ENCODE peak calls at places on chromosomes 11 and 22, in six cellular contexts. One of them, this sample, is unnamed.

GRCh38 chr11:71304045-71304444 is 51.7 kb upstream of the SHANK2 start:
- DNase-seq in right atrium auricular region: no peak
- DNase-seq in fibroblast of lung: no peak
- DNase-seq in kidney: no peak
- DNase-seq in sigmoid colon: no peak
- DNase-seq in AG10803: no peak
- DNase-seq in this sample: no peak

GRCh38 chr11:112485280-112485679 is 224.6 kb upstream of the PLET1 start:
- DNase-seq in right atrium auricular region: no peak
- DNase-seq in fibroblast of lung: no peak
- DNase-seq in kidney: no peak
- DNase-seq in sigmoid colon: no peak
- DNase-seq in AG10803: no peak
- DNase-seq in this sample: no peak

GRCh38 chr11:106457727-106458126 is 380.3 kb downstream of the AASDHPPT start:
- DNase-seq in right atrium auricular region: no peak
- DNase-seq in fibroblast of lung: peak
- DNase-seq in kidney: no peak
- DNase-seq in sigmoid colon: no peak
- DNase-seq in AG10803: peak
- DNase-seq in this sample: peak

GRCh38 chr11:416757-417621 is 2.2 kb upstream of the SIGIRR start:
- DNase-seq in right atrium auricular region: no peak
- DNase-seq in fibroblast of lung: no peak
- DNase-seq in kidney: peak
- DNase-seq in sigmoid colon: no peak
- DNase-seq in AG10803: peak
- DNase-seq in this sample: peak

GRCh38 chr11:72155751-72156150 is 20.2 kb downstream of the FOLR3 start:
- DNase-seq in right atrium auricular region: no peak
- DNase-seq in fibroblast of lung: no peak
- DNase-seq in kidney: no peak
- DNase-seq in sigmoid colon: no peak
- DNase-seq in AG10803: no peak
- DNase-seq in this sample: no peak

GRCh38 chr11:5689551-5689983 is at the start of gene TRIM22:
- DNase-seq in right atrium auricular region: no peak
- DNase-seq in fibroblast of lung: peak
- DNase-seq in kidney: peak
- DNase-seq in sigmoid colon: no peak
- DNase-seq in AG10803: peak
- DNase-seq in this sample: peak

GRCh38 chr11:119148855-119149370 is at the start of gene ABCG4:
- DNase-seq in right atrium auricular region: no peak
- DNase-seq in fibroblast of lung: no peak
- DNase-seq in kidney: peak
- DNase-seq in sigmoid colon: no peak
- DNase-seq in AG10803: no peak
- DNase-seq in this sample: no peak

GRCh38 chr22:36369004-36369921 is 18.5 kb downstream of the MYH9 start:
- DNase-seq in right atrium auricular region: no peak
- DNase-seq in fibroblast of lung: no peak
- DNase-seq in kidney: no peak
- DNase-seq in sigmoid colon: no peak
- DNase-seq in AG10803: no peak
- DNase-seq in this sample: no peak

GRCh38 chr22:35572552-35572951 is 31.9 kb downstream of the RASD2 start:
- DNase-seq in right atrium auricular region: no peak
- DNase-seq in fibroblast of lung: no peak
- DNase-seq in kidney: no peak
- DNase-seq in sigmoid colon: no peak
- DNase-seq in AG10803: no peak
- DNase-seq in this sample: no peak

GRCh38 chr11:128323381-128323780 is 264.0 kb downstream of the ETS1 start:
- DNase-seq in right atrium auricular region: no peak
- DNase-seq in fibroblast of lung: peak
- DNase-seq in kidney: no peak
- DNase-seq in sigmoid colon: no peak
- DNase-seq in AG10803: peak
- DNase-seq in this sample: peak
- TF ChIP-seq CTCF in right atrium auricular region: no peak
- TF ChIP-seq CTCF in fibroblast of lung: peak
- TF ChIP-seq CTCF in kidney: peak
- TF ChIP-seq CTCF in sigmoid colon: no peak
- TF ChIP-seq CTCF in AG10803: peak
- TF ChIP-seq CTCF in this sample: peak

DNA sequence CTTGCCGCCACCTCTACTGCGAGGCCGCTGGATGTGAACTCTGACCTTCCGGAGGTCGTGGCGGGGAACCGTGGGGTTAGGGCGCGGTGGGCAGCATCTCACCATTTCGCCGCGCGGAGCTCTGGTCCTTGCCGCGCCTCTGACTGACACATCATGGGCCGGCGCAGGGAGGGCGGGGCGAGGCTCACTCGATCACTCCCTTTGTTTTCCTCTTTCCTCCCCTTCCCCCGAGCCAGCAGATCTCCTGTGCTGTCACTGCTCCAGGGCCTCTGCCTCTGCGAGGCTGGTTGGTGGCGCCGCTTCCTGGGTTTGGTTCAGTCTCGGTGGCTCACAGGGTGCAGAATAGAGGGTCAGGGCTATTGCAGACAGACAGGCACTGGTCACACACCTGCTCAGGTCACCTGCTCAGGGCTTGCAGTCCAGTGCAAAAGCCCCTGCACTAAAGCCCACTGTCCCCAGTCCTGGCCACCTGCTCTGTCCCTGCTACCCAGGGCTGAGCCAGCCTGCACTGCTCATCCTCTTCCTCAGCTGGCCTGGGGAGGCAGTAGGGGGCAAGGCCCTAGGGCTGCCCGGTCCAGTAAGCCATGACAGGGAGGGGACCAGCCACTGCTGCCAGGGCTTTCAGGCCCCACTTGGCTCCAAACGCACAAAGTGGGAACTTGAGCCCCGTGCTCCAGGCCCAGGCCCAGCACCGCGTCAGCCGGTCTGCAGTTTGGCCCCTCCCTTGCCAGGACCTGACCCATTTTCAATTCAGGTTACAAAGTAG is 36.2 kb downstream of the PISD start:
- DNase-seq in right atrium auricular region: no peak
- DNase-seq in fibroblast of lung: no peak
- DNase-seq in kidney: no peak
- DNase-seq in sigmoid colon: peak
- DNase-seq in AG10803: no peak
- DNase-seq in this sample: peak
- H3K4me3 ChIP-seq in right atrium auricular region: no peak
- H3K4me3 ChIP-seq in fibroblast of lung: no peak
- H3K4me3 ChIP-seq in kidney: no peak
- H3K4me3 ChIP-seq in sigmoid colon: peak
- H3K4me3 ChIP-seq in AG10803: no peak
- H3K4me3 ChIP-seq in this sample: peak

DNA sequence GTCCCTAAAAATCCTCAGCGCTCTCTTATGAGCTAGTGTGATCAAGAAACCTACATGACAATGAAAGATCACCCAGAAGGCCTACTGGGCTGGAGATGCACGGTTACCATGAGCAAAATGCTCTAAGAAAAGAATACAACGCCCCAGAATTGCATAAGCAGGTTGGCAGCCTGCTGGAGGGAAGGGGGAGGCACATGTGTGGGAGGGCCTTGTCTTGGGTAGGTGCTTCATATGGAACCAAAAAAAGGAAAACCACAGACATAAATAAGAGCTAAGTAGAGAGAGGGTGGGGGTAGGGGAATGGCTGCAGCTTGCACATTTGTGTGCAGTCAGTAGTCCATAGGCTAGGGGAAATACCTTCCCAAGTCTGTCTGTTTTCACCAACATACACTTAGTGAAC is 2.8 kb downstream of the SIAE start:
- DNase-seq in right atrium auricular region: no peak
- DNase-seq in fibroblast of lung: peak
- DNase-seq in kidney: no peak
- DNase-seq in sigmoid colon: no peak
- DNase-seq in AG10803: peak
- DNase-seq in this sample: peak
- TF ChIP-seq CTCF in right atrium auricular region: no peak
- TF ChIP-seq CTCF in fibroblast of lung: no peak
- TF ChIP-seq CTCF in kidney: no peak
- TF ChIP-seq CTCF in sigmoid colon: no peak
- TF ChIP-seq CTCF in AG10803: no peak
- TF ChIP-seq CTCF in this sample: no peak

GRCh38 chr11:14623036-14623435 is 20.6 kb upstream of the PDE3B start:
- DNase-seq in right atrium auricular region: no peak
- DNase-seq in fibroblast of lung: no peak
- DNase-seq in kidney: no peak
- DNase-seq in sigmoid colon: no peak
- DNase-seq in AG10803: no peak
- DNase-seq in this sample: no peak

GRCh38 chr11:14620027-14620511 is 23.5 kb upstream of the PDE3B start:
- DNase-seq in right atrium auricular region: no peak
- DNase-seq in fibroblast of lung: peak
- DNase-seq in kidney: no peak
- DNase-seq in sigmoid colon: peak
- DNase-seq in AG10803: no peak
- DNase-seq in this sample: peak

GRCh38 chr11:14626650-14627049 is 17.0 kb upstream of the PDE3B start:
- DNase-seq in right atrium auricular region: no peak
- DNase-seq in fibroblast of lung: no peak
- DNase-seq in kidney: no peak
- DNase-seq in sigmoid colon: no peak
- DNase-seq in AG10803: no peak
- DNase-seq in this sample: no peak

GRCh38 chr11:14622241-14622954 is 21.2 kb upstream of the PDE3B start:
- DNase-seq in right atrium auricular region: no peak
- DNase-seq in fibroblast of lung: peak
- DNase-seq in kidney: no peak
- DNase-seq in sigmoid colon: no peak
- DNase-seq in AG10803: no peak
- DNase-seq in this sample: no peak

GRCh38 chr11:14625804-14626203 is 17.8 kb upstream of the PDE3B start:
- DNase-seq in right atrium auricular region: no peak
- DNase-seq in fibroblast of lung: no peak
- DNase-seq in kidney: no peak
- DNase-seq in sigmoid colon: no peak
- DNase-seq in AG10803: no peak
- DNase-seq in this sample: no peak
- H3K4me3 ChIP-seq in right atrium auricular region: no peak
- H3K4me3 ChIP-seq in fibroblast of lung: no peak
- H3K4me3 ChIP-seq in kidney: no peak
- H3K4me3 ChIP-seq in sigmoid colon: no peak
- H3K4me3 ChIP-seq in AG10803: no peak
- H3K4me3 ChIP-seq in this sample: no peak

GRCh38 chr11:84794663-84795443 is 832.3 kb downstream of the DLG2 start:
- DNase-seq in right atrium auricular region: no peak
- DNase-seq in fibroblast of lung: no peak
- DNase-seq in kidney: peak
- DNase-seq in sigmoid colon: no peak
- DNase-seq in AG10803: no peak
- DNase-seq in this sample: no peak

GRCh38 chr11:84804026-84804425 is 823.1 kb downstream of the DLG2 start:
- DNase-seq in right atrium auricular region: no peak
- DNase-seq in fibroblast of lung: no peak
- DNase-seq in kidney: no peak
- DNase-seq in sigmoid colon: no peak
- DNase-seq in AG10803: no peak
- DNase-seq in this sample: no peak

GRCh38 chr11:84795698-84796097 is 831.4 kb downstream of the DLG2 start:
- DNase-seq in right atrium auricular region: no peak
- DNase-seq in fibroblast of lung: no peak
- DNase-seq in kidney: peak
- DNase-seq in sigmoid colon: no peak
- DNase-seq in AG10803: no peak
- DNase-seq in this sample: no peak

GRCh38 chr11:84806354-84806753 is 820.8 kb downstream of the DLG2 start:
- DNase-seq in right atrium auricular region: no peak
- DNase-seq in fibroblast of lung: no peak
- DNase-seq in kidney: no peak
- DNase-seq in sigmoid colon: no peak
- DNase-seq in AG10803: no peak
- DNase-seq in this sample: no peak

GRCh38 chr11:84800755-84801346 is 826.3 kb downstream of the DLG2 start:
- DNase-seq in right atrium auricular region: no peak
- DNase-seq in fibroblast of lung: peak
- DNase-seq in kidney: no peak
- DNase-seq in sigmoid colon: no peak
- DNase-seq in AG10803: peak
- DNase-seq in this sample: peak
- TF ChIP-seq CTCF in right atrium auricular region: peak
- TF ChIP-seq CTCF in fibroblast of lung: peak
- TF ChIP-seq CTCF in kidney: no peak
- TF ChIP-seq CTCF in sigmoid colon: no peak
- TF ChIP-seq CTCF in AG10803: peak
- TF ChIP-seq CTCF in this sample: peak

DNA sequence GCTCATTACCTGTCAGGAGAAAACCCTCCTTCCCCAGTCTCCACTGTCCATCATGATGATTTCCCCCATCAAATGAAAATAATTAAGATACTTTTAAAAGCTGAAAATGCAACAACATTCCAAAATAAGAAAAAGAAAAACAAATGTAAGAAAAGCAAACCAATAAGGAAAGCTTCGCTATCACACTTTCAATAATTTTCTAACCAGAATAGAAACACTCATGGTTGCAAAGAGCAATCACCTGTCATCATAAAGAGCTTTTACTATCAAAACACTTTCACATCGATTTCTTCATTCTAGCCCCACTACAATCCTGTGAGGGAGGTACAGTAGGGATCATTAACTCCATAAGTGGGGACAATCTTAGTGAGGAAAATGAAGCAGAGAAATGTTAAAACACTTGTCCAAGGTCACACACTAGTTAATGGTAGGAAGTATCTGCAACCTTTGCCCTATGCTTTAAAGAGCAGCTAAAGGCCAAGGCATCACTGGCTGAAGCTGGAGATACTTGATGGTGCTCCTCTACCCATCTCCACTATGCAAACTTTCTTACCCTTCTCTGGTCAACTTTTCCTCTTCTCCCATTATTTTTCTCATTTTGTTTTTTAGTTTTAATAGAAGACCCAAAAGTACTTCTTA is 2.6 kb downstream of the RBM4B start:
- DNase-seq in right atrium auricular region: no peak
- DNase-seq in fibroblast of lung: no peak
- DNase-seq in kidney: no peak
- DNase-seq in sigmoid colon: no peak
- DNase-seq in AG10803: no peak
- DNase-seq in this sample: no peak
- H3K4me3 ChIP-seq in right atrium auricular region: no peak
- H3K4me3 ChIP-seq in fibroblast of lung: no peak
- H3K4me3 ChIP-seq in kidney: no peak
- H3K4me3 ChIP-seq in sigmoid colon: no peak
- H3K4me3 ChIP-seq in AG10803: no peak
- H3K4me3 ChIP-seq in this sample: no peak

DNA sequence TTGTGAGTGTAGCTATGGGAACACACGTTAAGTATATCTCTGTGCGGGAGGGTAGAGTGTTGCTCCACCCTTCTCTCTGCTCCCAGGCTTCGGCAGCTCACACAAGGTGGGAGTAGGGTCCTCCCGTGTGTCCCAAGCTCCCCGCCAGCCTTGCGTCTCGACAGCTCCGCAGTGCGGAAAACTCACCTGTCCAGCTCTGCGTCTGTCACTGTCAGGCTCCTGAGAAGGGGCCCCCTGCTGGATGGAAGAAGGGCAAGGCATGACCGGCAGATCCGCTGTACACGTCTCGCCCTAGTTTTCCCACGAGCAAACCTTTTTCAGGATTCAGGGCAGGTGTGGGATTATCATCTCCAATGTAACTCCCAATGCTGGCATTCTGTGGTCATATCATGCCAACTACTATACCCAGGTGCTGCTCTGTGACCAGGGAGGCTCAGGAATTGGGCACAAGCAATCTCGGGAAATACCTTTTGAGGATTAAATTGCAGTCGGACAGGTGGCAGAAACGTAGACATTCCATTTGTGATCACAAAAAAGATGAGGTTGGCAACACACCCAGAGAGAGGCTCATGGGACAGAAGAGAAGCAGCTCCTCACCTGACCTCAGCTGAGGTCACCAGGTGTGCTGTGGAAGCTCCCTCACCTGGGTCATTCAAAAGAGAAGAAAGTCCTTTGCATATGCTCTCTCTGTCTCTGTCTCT is 314.0 kb upstream of the B3GAT1 start:
- DNase-seq in right atrium auricular region: no peak
- DNase-seq in fibroblast of lung: no peak
- DNase-seq in kidney: no peak
- DNase-seq in sigmoid colon: no peak
- DNase-seq in AG10803: no peak
- DNase-seq in this sample: no peak
- TF ChIP-seq CTCF in right atrium auricular region: no peak
- TF ChIP-seq CTCF in fibroblast of lung: no peak
- TF ChIP-seq CTCF in kidney: peak
- TF ChIP-seq CTCF in sigmoid colon: no peak
- TF ChIP-seq CTCF in AG10803: no peak
- TF ChIP-seq CTCF in this sample: no peak